ENCODE peak calls at places on chromosomes 16 and 17, in five cellular contexts. One of them, this sample, is unnamed.

GRCh38 chr16:74186589-74186988 is 110.0 kb upstream of the PSMD7 start:
- DNase-seq in activated naive CD8-positive, alpha-beta T cell treated with anti-CD3 and anti-CD28 coated beads, Interleukin-2, amount 50 U/mL, for 24 hours: no peak
- DNase-seq in stimulated activated CD8-positive, alpha-beta memory T cell treated with anti-CD3 and anti-CD28 coated beads, Interleukin-7, amount 100 ng/mL, for 24 hours: no peak
- DNase-seq in NAMALWA: no peak
- DNase-seq in dermis blood vessel endothelial cell: no peak
- DNase-seq in this sample: no peak

GRCh38 chr17:56595831-56596740 is 2.6 kb downstream of the NOG start:
- DNase-seq in activated naive CD8-positive, alpha-beta T cell treated with anti-CD3 and anti-CD28 coated beads, Interleukin-2, amount 50 U/mL, for 24 hours: peak
- DNase-seq in stimulated activated CD8-positive, alpha-beta memory T cell treated with anti-CD3 and anti-CD28 coated beads, Interleukin-7, amount 100 ng/mL, for 24 hours: no peak
- DNase-seq in NAMALWA: no peak
- DNase-seq in dermis blood vessel endothelial cell: peak
- DNase-seq in this sample: peak

GRCh38 chr17:40430272-40431230 is 12.7 kb upstream of the IGFBP4 start:
- DNase-seq in activated naive CD8-positive, alpha-beta T cell treated with anti-CD3 and anti-CD28 coated beads, Interleukin-2, amount 50 U/mL, for 24 hours: no peak
- DNase-seq in stimulated activated CD8-positive, alpha-beta memory T cell treated with anti-CD3 and anti-CD28 coated beads, Interleukin-7, amount 100 ng/mL, for 24 hours: no peak
- DNase-seq in NAMALWA: no peak
- DNase-seq in dermis blood vessel endothelial cell: no peak
- DNase-seq in this sample: no peak

GRCh38 chr16:3675601-3676130 is 21.2 kb downstream of the DNASE1 start:
- DNase-seq in activated naive CD8-positive, alpha-beta T cell treated with anti-CD3 and anti-CD28 coated beads, Interleukin-2, amount 50 U/mL, for 24 hours: no peak
- DNase-seq in stimulated activated CD8-positive, alpha-beta memory T cell treated with anti-CD3 and anti-CD28 coated beads, Interleukin-7, amount 100 ng/mL, for 24 hours: no peak
- DNase-seq in NAMALWA: no peak
- DNase-seq in dermis blood vessel endothelial cell: no peak
- DNase-seq in this sample: no peak

GRCh38 chr17:65850486-65850885 is 289.0 kb upstream of the AXIN2 start:
- DNase-seq in activated naive CD8-positive, alpha-beta T cell treated with anti-CD3 and anti-CD28 coated beads, Interleukin-2, amount 50 U/mL, for 24 hours: no peak
- DNase-seq in stimulated activated CD8-positive, alpha-beta memory T cell treated with anti-CD3 and anti-CD28 coated beads, Interleukin-7, amount 100 ng/mL, for 24 hours: no peak
- DNase-seq in NAMALWA: peak
- DNase-seq in dermis blood vessel endothelial cell: peak
- DNase-seq in this sample: peak

GRCh38 chr16:19515765-19516164 is 6.1 kb downstream of the GDE1 start:
- DNase-seq in activated naive CD8-positive, alpha-beta T cell treated with anti-CD3 and anti-CD28 coated beads, Interleukin-2, amount 50 U/mL, for 24 hours: no peak
- DNase-seq in stimulated activated CD8-positive, alpha-beta memory T cell treated with anti-CD3 and anti-CD28 coated beads, Interleukin-7, amount 100 ng/mL, for 24 hours: no peak
- DNase-seq in NAMALWA: no peak
- DNase-seq in dermis blood vessel endothelial cell: no peak
- DNase-seq in this sample: no peak

GRCh38 chr17:8611671-8612298 is 18.7 kb downstream of the MYH10 start:
- DNase-seq in activated naive CD8-positive, alpha-beta T cell treated with anti-CD3 and anti-CD28 coated beads, Interleukin-2, amount 50 U/mL, for 24 hours: no peak
- DNase-seq in stimulated activated CD8-positive, alpha-beta memory T cell treated with anti-CD3 and anti-CD28 coated beads, Interleukin-7, amount 100 ng/mL, for 24 hours: no peak
- DNase-seq in NAMALWA: no peak
- DNase-seq in dermis blood vessel endothelial cell: no peak
- DNase-seq in this sample: no peak

GRCh38 chr16:58057126-58057525 is 31.6 kb downstream of the MMP15 start:
- DNase-seq in activated naive CD8-positive, alpha-beta T cell treated with anti-CD3 and anti-CD28 coated beads, Interleukin-2, amount 50 U/mL, for 24 hours: no peak
- DNase-seq in stimulated activated CD8-positive, alpha-beta memory T cell treated with anti-CD3 and anti-CD28 coated beads, Interleukin-7, amount 100 ng/mL, for 24 hours: no peak
- DNase-seq in NAMALWA: no peak
- DNase-seq in dermis blood vessel endothelial cell: no peak
- DNase-seq in this sample: no peak

GRCh38 chr16:1816396-1817275 is 10.0 kb downstream of the HAGH start:
- DNase-seq in activated naive CD8-positive, alpha-beta T cell treated with anti-CD3 and anti-CD28 coated beads, Interleukin-2, amount 50 U/mL, for 24 hours: no peak
- DNase-seq in stimulated activated CD8-positive, alpha-beta memory T cell treated with anti-CD3 and anti-CD28 coated beads, Interleukin-7, amount 100 ng/mL, for 24 hours: no peak
- DNase-seq in NAMALWA: no peak
- DNase-seq in dermis blood vessel endothelial cell: no peak
- DNase-seq in this sample: no peak

GRCh38 chr16:71734511-71734910 is 10.0 kb upstream of the PHLPP2 start:
- DNase-seq in activated naive CD8-positive, alpha-beta T cell treated with anti-CD3 and anti-CD28 coated beads, Interleukin-2, amount 50 U/mL, for 24 hours: no peak
- DNase-seq in stimulated activated CD8-positive, alpha-beta memory T cell treated with anti-CD3 and anti-CD28 coated beads, Interleukin-7, amount 100 ng/mL, for 24 hours: no peak
- DNase-seq in NAMALWA: no peak
- DNase-seq in dermis blood vessel endothelial cell: no peak
- DNase-seq in this sample: no peak

GRCh38 chr16:47392114-47392513 is 68.7 kb downstream of the ITFG1 start:
- DNase-seq in activated naive CD8-positive, alpha-beta T cell treated with anti-CD3 and anti-CD28 coated beads, Interleukin-2, amount 50 U/mL, for 24 hours: peak
- DNase-seq in stimulated activated CD8-positive, alpha-beta memory T cell treated with anti-CD3 and anti-CD28 coated beads, Interleukin-7, amount 100 ng/mL, for 24 hours: no peak
- DNase-seq in NAMALWA: peak
- DNase-seq in dermis blood vessel endothelial cell: no peak
- DNase-seq in this sample: no peak

GRCh38 chr16:14334366-14335105 is 263.4 kb downstream of the MRTFB start:
- DNase-seq in activated naive CD8-positive, alpha-beta T cell treated with anti-CD3 and anti-CD28 coated beads, Interleukin-2, amount 50 U/mL, for 24 hours: no peak
- DNase-seq in stimulated activated CD8-positive, alpha-beta memory T cell treated with anti-CD3 and anti-CD28 coated beads, Interleukin-7, amount 100 ng/mL, for 24 hours: no peak
- DNase-seq in NAMALWA: no peak
- DNase-seq in dermis blood vessel endothelial cell: no peak
- DNase-seq in this sample: no peak

GRCh38 chr17:47013341-47013740 is 34.3 kb upstream of the RPRML start:
- DNase-seq in activated naive CD8-positive, alpha-beta T cell treated with anti-CD3 and anti-CD28 coated beads, Interleukin-2, amount 50 U/mL, for 24 hours: no peak
- DNase-seq in stimulated activated CD8-positive, alpha-beta memory T cell treated with anti-CD3 and anti-CD28 coated beads, Interleukin-7, amount 100 ng/mL, for 24 hours: no peak
- DNase-seq in NAMALWA: no peak
- DNase-seq in dermis blood vessel endothelial cell: no peak
- DNase-seq in this sample: no peak

GRCh38 chr16:5851583-5851982 is 754.0 kb upstream of the EEF2KMT start:
- DNase-seq in activated naive CD8-positive, alpha-beta T cell treated with anti-CD3 and anti-CD28 coated beads, Interleukin-2, amount 50 U/mL, for 24 hours: no peak
- DNase-seq in stimulated activated CD8-positive, alpha-beta memory T cell treated with anti-CD3 and anti-CD28 coated beads, Interleukin-7, amount 100 ng/mL, for 24 hours: no peak
- DNase-seq in NAMALWA: no peak
- DNase-seq in dermis blood vessel endothelial cell: no peak
- DNase-seq in this sample: no peak

GRCh38 chr17:2094891-2095535 is 40.1 kb downstream of the HIC1 start:
- DNase-seq in activated naive CD8-positive, alpha-beta T cell treated with anti-CD3 and anti-CD28 coated beads, Interleukin-2, amount 50 U/mL, for 24 hours: no peak
- DNase-seq in stimulated activated CD8-positive, alpha-beta memory T cell treated with anti-CD3 and anti-CD28 coated beads, Interleukin-7, amount 100 ng/mL, for 24 hours: no peak
- DNase-seq in NAMALWA: peak
- DNase-seq in dermis blood vessel endothelial cell: peak
- DNase-seq in this sample: peak

GRCh38 chr17:5236871-5237540 is 2.3 kb upstream of the SCIMP start:
- DNase-seq in activated naive CD8-positive, alpha-beta T cell treated with anti-CD3 and anti-CD28 coated beads, Interleukin-2, amount 50 U/mL, for 24 hours: no peak
- DNase-seq in stimulated activated CD8-positive, alpha-beta memory T cell treated with anti-CD3 and anti-CD28 coated beads, Interleukin-7, amount 100 ng/mL, for 24 hours: no peak
- DNase-seq in NAMALWA: no peak
- DNase-seq in dermis blood vessel endothelial cell: no peak
- DNase-seq in this sample: no peak

GRCh38 chr17:51435641-51436091 is 175.3 kb downstream of the UTP18 start:
- DNase-seq in activated naive CD8-positive, alpha-beta T cell treated with anti-CD3 and anti-CD28 coated beads, Interleukin-2, amount 50 U/mL, for 24 hours: peak
- DNase-seq in stimulated activated CD8-positive, alpha-beta memory T cell treated with anti-CD3 and anti-CD28 coated beads, Interleukin-7, amount 100 ng/mL, for 24 hours: no peak
- DNase-seq in NAMALWA: peak
- DNase-seq in dermis blood vessel endothelial cell: peak
- DNase-seq in this sample: peak

GRCh38 chr17:4511199-4511932 is 12.7 kb downstream of the SPNS2 start:
- DNase-seq in activated naive CD8-positive, alpha-beta T cell treated with anti-CD3 and anti-CD28 coated beads, Interleukin-2, amount 50 U/mL, for 24 hours: no peak
- DNase-seq in stimulated activated CD8-positive, alpha-beta memory T cell treated with anti-CD3 and anti-CD28 coated beads, Interleukin-7, amount 100 ng/mL, for 24 hours: no peak
- DNase-seq in NAMALWA: no peak
- DNase-seq in dermis blood vessel endothelial cell: no peak
- DNase-seq in this sample: no peak

GRCh38 chr16:85842435-85842834 is 42.9 kb downstream of the COX4I1 start:
- DNase-seq in activated naive CD8-positive, alpha-beta T cell treated with anti-CD3 and anti-CD28 coated beads, Interleukin-2, amount 50 U/mL, for 24 hours: no peak
- DNase-seq in stimulated activated CD8-positive, alpha-beta memory T cell treated with anti-CD3 and anti-CD28 coated beads, Interleukin-7, amount 100 ng/mL, for 24 hours: no peak
- DNase-seq in NAMALWA: no peak
- DNase-seq in dermis blood vessel endothelial cell: no peak
- DNase-seq in this sample: no peak

GRCh38 chr16:53754938-53755910 is 51.3 kb downstream of the FTO start:
- DNase-seq in activated naive CD8-positive, alpha-beta T cell treated with anti-CD3 and anti-CD28 coated beads, Interleukin-2, amount 50 U/mL, for 24 hours: no peak
- DNase-seq in stimulated activated CD8-positive, alpha-beta memory T cell treated with anti-CD3 and anti-CD28 coated beads, Interleukin-7, amount 100 ng/mL, for 24 hours: no peak
- DNase-seq in NAMALWA: no peak
- DNase-seq in dermis blood vessel endothelial cell: no peak
- DNase-seq in this sample: no peak

GRCh38 chr17:6710317-6710716 is 2.9 kb downstream of the SLC13A5 start:
- DNase-seq in activated naive CD8-positive, alpha-beta T cell treated with anti-CD3 and anti-CD28 coated beads, Interleukin-2, amount 50 U/mL, for 24 hours: no peak
- DNase-seq in stimulated activated CD8-positive, alpha-beta memory T cell treated with anti-CD3 and anti-CD28 coated beads, Interleukin-7, amount 100 ng/mL, for 24 hours: no peak
- DNase-seq in NAMALWA: no peak
- DNase-seq in dermis blood vessel endothelial cell: no peak
- DNase-seq in this sample: no peak

GRCh38 chr16:53654946-53655345 is 48.7 kb downstream of the RPGRIP1L start:
- DNase-seq in activated naive CD8-positive, alpha-beta T cell treated with anti-CD3 and anti-CD28 coated beads, Interleukin-2, amount 50 U/mL, for 24 hours: no peak
- DNase-seq in stimulated activated CD8-positive, alpha-beta memory T cell treated with anti-CD3 and anti-CD28 coated beads, Interleukin-7, amount 100 ng/mL, for 24 hours: no peak
- DNase-seq in NAMALWA: no peak
- DNase-seq in dermis blood vessel endothelial cell: no peak
- DNase-seq in this sample: no peak

GRCh38 chr17:48093341-48094045 is 7.8 kb downstream of the CBX1 start:
- DNase-seq in activated naive CD8-positive, alpha-beta T cell treated with anti-CD3 and anti-CD28 coated beads, Interleukin-2, amount 50 U/mL, for 24 hours: no peak
- DNase-seq in stimulated activated CD8-positive, alpha-beta memory T cell treated with anti-CD3 and anti-CD28 coated beads, Interleukin-7, amount 100 ng/mL, for 24 hours: no peak
- DNase-seq in NAMALWA: no peak
- DNase-seq in dermis blood vessel endothelial cell: peak
- DNase-seq in this sample: peak

GRCh38 chr16:69083306-69083941 is 22.0 kb upstream of the HAS3 start:
- DNase-seq in activated naive CD8-positive, alpha-beta T cell treated with anti-CD3 and anti-CD28 coated beads, Interleukin-2, amount 50 U/mL, for 24 hours: no peak
- DNase-seq in stimulated activated CD8-positive, alpha-beta memory T cell treated with anti-CD3 and anti-CD28 coated beads, Interleukin-7, amount 100 ng/mL, for 24 hours: no peak
- DNase-seq in NAMALWA: no peak
- DNase-seq in dermis blood vessel endothelial cell: no peak
- DNase-seq in this sample: no peak

GRCh38 chr16:70715113-70715711 is 29.4 kb upstream of the MTSS2 start:
- DNase-seq in activated naive CD8-positive, alpha-beta T cell treated with anti-CD3 and anti-CD28 coated beads, Interleukin-2, amount 50 U/mL, for 24 hours: no peak
- DNase-seq in stimulated activated CD8-positive, alpha-beta memory T cell treated with anti-CD3 and anti-CD28 coated beads, Interleukin-7, amount 100 ng/mL, for 24 hours: no peak
- DNase-seq in NAMALWA: no peak
- DNase-seq in dermis blood vessel endothelial cell: peak
- DNase-seq in this sample: peak

GRCh38 chr16:51151435-51151950 is 423 bp upstream of the SALL1 start:
- DNase-seq in activated naive CD8-positive, alpha-beta T cell treated with anti-CD3 and anti-CD28 coated beads, Interleukin-2, amount 50 U/mL, for 24 hours: no peak
- DNase-seq in stimulated activated CD8-positive, alpha-beta memory T cell treated with anti-CD3 and anti-CD28 coated beads, Interleukin-7, amount 100 ng/mL, for 24 hours: no peak
- DNase-seq in NAMALWA: no peak
- DNase-seq in dermis blood vessel endothelial cell: no peak
- DNase-seq in this sample: no peak

GRCh38 chr17:80034977-80035686 is 540 bp downstream of the TBC1D16 start:
- DNase-seq in activated naive CD8-positive, alpha-beta T cell treated with anti-CD3 and anti-CD28 coated beads, Interleukin-2, amount 50 U/mL, for 24 hours: peak
- DNase-seq in stimulated activated CD8-positive, alpha-beta memory T cell treated with anti-CD3 and anti-CD28 coated beads, Interleukin-7, amount 100 ng/mL, for 24 hours: no peak
- DNase-seq in NAMALWA: peak
- DNase-seq in dermis blood vessel endothelial cell: peak
- DNase-seq in this sample: peak

GRCh38 chr17:62572488-62573469 is 54.7 kb upstream of the MRC2 start:
- DNase-seq in activated naive CD8-positive, alpha-beta T cell treated with anti-CD3 and anti-CD28 coated beads, Interleukin-2, amount 50 U/mL, for 24 hours: no peak
- DNase-seq in stimulated activated CD8-positive, alpha-beta memory T cell treated with anti-CD3 and anti-CD28 coated beads, Interleukin-7, amount 100 ng/mL, for 24 hours: no peak
- DNase-seq in NAMALWA: no peak
- DNase-seq in dermis blood vessel endothelial cell: peak
- DNase-seq in this sample: peak

GRCh38 chr16:21167360-21167759 is 8.9 kb downstream of the LDAF1 start:
- DNase-seq in activated naive CD8-positive, alpha-beta T cell treated with anti-CD3 and anti-CD28 coated beads, Interleukin-2, amount 50 U/mL, for 24 hours: no peak
- DNase-seq in stimulated activated CD8-positive, alpha-beta memory T cell treated with anti-CD3 and anti-CD28 coated beads, Interleukin-7, amount 100 ng/mL, for 24 hours: no peak
- DNase-seq in NAMALWA: no peak
- DNase-seq in dermis blood vessel endothelial cell: no peak
- DNase-seq in this sample: no peak

GRCh38 chr17:77616243-77616731 is 342.2 kb upstream of the TNRC6C start:
- DNase-seq in activated naive CD8-positive, alpha-beta T cell treated with anti-CD3 and anti-CD28 coated beads, Interleukin-2, amount 50 U/mL, for 24 hours: no peak
- DNase-seq in stimulated activated CD8-positive, alpha-beta memory T cell treated with anti-CD3 and anti-CD28 coated beads, Interleukin-7, amount 100 ng/mL, for 24 hours: no peak
- DNase-seq in NAMALWA: no peak
- DNase-seq in dermis blood vessel endothelial cell: no peak
- DNase-seq in this sample: no peak

GRCh38 chr17:8745586-8746500 is 1.2 kb upstream of the CCDC42 start:
- DNase-seq in activated naive CD8-positive, alpha-beta T cell treated with anti-CD3 and anti-CD28 coated beads, Interleukin-2, amount 50 U/mL, for 24 hours: peak
- DNase-seq in stimulated activated CD8-positive, alpha-beta memory T cell treated with anti-CD3 and anti-CD28 coated beads, Interleukin-7, amount 100 ng/mL, for 24 hours: peak
- DNase-seq in NAMALWA: peak
- DNase-seq in dermis blood vessel endothelial cell: peak
- DNase-seq in this sample: peak

GRCh38 chr17:78304549-78305037 is 55.3 kb downstream of the SOCS3 start:
- DNase-seq in activated naive CD8-positive, alpha-beta T cell treated with anti-CD3 and anti-CD28 coated beads, Interleukin-2, amount 50 U/mL, for 24 hours: no peak
- DNase-seq in stimulated activated CD8-positive, alpha-beta memory T cell treated with anti-CD3 and anti-CD28 coated beads, Interleukin-7, amount 100 ng/mL, for 24 hours: no peak
- DNase-seq in NAMALWA: no peak
- DNase-seq in dermis blood vessel endothelial cell: peak
- DNase-seq in this sample: peak

GRCh38 chr17:18143044-18143936 is 34.7 kb downstream of the MYO15A start:
- DNase-seq in activated naive CD8-positive, alpha-beta T cell treated with anti-CD3 and anti-CD28 coated beads, Interleukin-2, amount 50 U/mL, for 24 hours: peak
- DNase-seq in stimulated activated CD8-positive, alpha-beta memory T cell treated with anti-CD3 and anti-CD28 coated beads, Interleukin-7, amount 100 ng/mL, for 24 hours: no peak
- DNase-seq in NAMALWA: peak
- DNase-seq in dermis blood vessel endothelial cell: peak
- DNase-seq in this sample: peak